ENCODE peak calls at places on chromosomes 1 and 21, in six cellular contexts. U, G, Q, P, M and L are unnamed samples.

GRCh38 chr1:201213926-201214325 is 23.3 kb downstream of the IGFN1 start:
- DNase-seq in U (no peak), G (no peak), Q (peak; percentile 40), P (no peak), M (no peak), L (no peak)

GRCh38 chr1:240644732-240645131 is 32.8 kb upstream of the GREM2 start:
- DNase-seq in U (no peak), G (no peak), Q (no peak), P (no peak), M (no peak), L (no peak)

GRCh38 chr1:21342961-21343838 is 52.9 kb upstream of the ECE1 start:
- DNase-seq in U (no peak), G (peak; percentile 41), Q (no peak), P (no peak), M (no peak), L (no peak)

GRCh38 chr1:30474818-30475200 is 248.6 kb downstream of the MATN1 start:
- DNase-seq in U (no peak), G (no peak), Q (no peak), P (no peak), M (no peak), L (no peak)

GRCh38 chr1:13855554-13855953 is 155.6 kb downstream of the PRDM2 start:
- DNase-seq in U (no peak), G (no peak), Q (no peak), P (no peak), M (no peak), L (no peak)

GRCh38 chr1:231338270-231339128 is at the start of gene SPRTN:
- DNase-seq in U (peak; percentile 90), G (no peak), Q (no peak), P (no peak), M (no peak), L (no peak)

GRCh38 chr1:204191481-204191880 is 4.8 kb downstream of the KISS1 start:
- DNase-seq in U (no peak), G (no peak), Q (no peak), P (no peak), M (no peak), L (no peak)

GRCh38 chr1:203278087-203278884 is 27.0 kb upstream of the BTG2 start:
- DNase-seq in U (peak; percentile 79), G (no peak), Q (peak; percentile 79), P (no peak), M (no peak), L (peak; percentile 59)

GRCh38 chr1:93995837-93996526 is 86.8 kb upstream of the GCLM start:
- DNase-seq in U (no peak), G (no peak), Q (no peak), P (no peak), M (no peak), L (no peak)

GRCh38 chr21:42563261-42564045 is 49.8 kb downstream of the SLC37A1 start:
- DNase-seq in U (no peak), G (no peak), Q (peak; percentile 48), P (no peak), M (no peak), L (no peak)

GRCh38 chr1:218156602-218157001 is 128.5 kb upstream of the RRP15 start:
- DNase-seq in U (no peak), G (no peak), Q (peak; percentile 64), P (no peak), M (no peak), L (no peak)